ENCODE peak calls at places on chromosomes 4 and X, in eight cellular contexts. D, R, F, V, Y, Q, E and J are unnamed samples.

GRCh38 chr4:144647095-144647959 is 1.4 kb downstream of the HHIP start:
- DNase-seq in V (no peak), D (peak), Y (no peak), Q (no peak), R (no peak), E (no peak), F (no peak), J (no peak)

GRCh38 chr4:76213415-76214268 is at the start of gene SCARB2:
- DNase-seq in V (peak), Q (peak), R (peak), Y (peak), D (peak), F (peak), E (peak), J (peak)

GRCh38 chr4:111506706-111507105 is 638.5 kb upstream of the FAM241A start:
- DNase-seq in Y (no peak), D (peak), R (peak), E (no peak), F (peak), Q (no peak), V (no peak), J (no peak)

GRCh38 chr4:32454482-32454881 is 1734.3 kb downstream of the PCDH7 start:
- DNase-seq in Q (no peak), V (no peak), R (no peak), F (no peak), Y (no peak), E (no peak), D (no peak), J (no peak)

GRCh38 chr4:95231713-95232112 is 317.1 kb downstream of the UNC5C start:
- DNase-seq in Q (no peak), D (no peak), Y (no peak), V (no peak), R (no peak), F (no peak), E (no peak), J (no peak)

GRCh38 chrX:148741441-148741840 is 241.0 kb downstream of the AFF2 start:
- DNase-seq in D (no peak), E (no peak), R (no peak), Q (no peak), F (no peak), Y (no peak), V (no peak), J (no peak)

GRCh38 chr4:180557348-180557747 is 1685.9 kb upstream of the TENM3 start:
- DNase-seq in Q (no peak), R (no peak), F (no peak), V (no peak), E (no peak), D (no peak), Y (no peak), J (no peak)

GRCh38 chrX:149512225-149512885 is 7.2 kb upstream of the IDS start:
- DNase-seq in E (no peak), Q (no peak), Y (no peak), F (no peak), R (peak), V (peak), D (peak), J (peak)

GRCh38 chrX:2484232-2484631 is 16.5 kb downstream of the DHRSX start:
- DNase-seq in F (no peak), D (no peak), Y (no peak), E (no peak), Q (no peak), R (peak), V (no peak), J (no peak)

GRCh38 chrX:69232945-69233344 is 67.7 kb upstream of the PJA1 start:
- DNase-seq in Q (no peak), E (no peak), V (no peak), F (no peak), R (no peak), D (no peak), Y (no peak), J (no peak)

GRCh38 chrX:29215251-29215650 is 628.0 kb downstream of the IL1RAPL1 start:
- DNase-seq in E (no peak), V (no peak), Y (no peak), R (no peak), D (no peak), F (no peak), Q (no peak), J (no peak)

GRCh38 chr4:77025643-77026321 is 50.0 kb downstream of the CCNI start:
- DNase-seq in E (no peak), Y (no peak), Q (no peak), D (no peak), R (peak), F (no peak), V (no peak), J (no peak)

GRCh38 chrX:17738002-17738713 is 865 bp downstream of the SCML1 start:
- DNase-seq in R (peak), Q (no peak), V (peak), F (no peak), D (peak), E (peak), Y (peak), J (peak)

GRCh38 chr4:81343046-81343445 is 128.0 kb upstream of the PRKG2 start:
- DNase-seq in E (no peak), F (no peak), R (peak), D (no peak), V (no peak), Y (no peak), Q (no peak), J (no peak)

GRCh38 chr4:115424852-115425251 is 311.4 kb upstream of the NDST4 start:
- DNase-seq in R (no peak), F (no peak), D (no peak), V (no peak), Y (no peak), Q (no peak), E (no peak), J (peak)

GRCh38 chrX:129472116-129472515 is 51.2 kb downstream of the SMARCA1 start:
- DNase-seq in Q (no peak), Y (no peak), E (no peak), V (no peak), D (peak), F (no peak), R (peak), J (no peak)

GRCh38 chr4:31467781-31468180 is 747.6 kb downstream of the PCDH7 start:
- DNase-seq in D (peak), E (no peak), R (peak), Q (no peak), F (no peak), Y (no peak), V (no peak), J (no peak)

GRCh38 chr4:39429476-39430310 is 23.0 kb downstream of the KLB start:
- DNase-seq in Q (no peak), F (no peak), E (no peak), D (no peak), V (no peak), R (no peak), Y (no peak), J (no peak)

GRCh38 chr4:188246488-188246887 is 107.2 kb downstream of the TRIML1 start:
- DNase-seq in Q (no peak), R (no peak), F (no peak), E (no peak), D (no peak), V (no peak), Y (no peak), J (no peak)

GRCh38 chr4:100414016-100414790 is 103.6 kb downstream of the EMCN start:
- DNase-seq in E (no peak), Y (no peak), Q (no peak), R (peak), V (no peak), D (no peak), F (no peak), J (no peak)

GRCh38 chr4:122746485-122746965 is 14.0 kb downstream of the BBS12 start:
- DNase-seq in V (no peak), E (no peak), F (no peak), Y (no peak), Q (no peak), R (no peak), D (no peak), J (no peak)

GRCh38 chr4:102363033-102363432 is 17.8 kb upstream of the SLC39A8 start:
- DNase-seq in R (no peak), F (no peak), D (no peak), E (no peak), V (no peak), Y (no peak), Q (no peak), J (no peak)

GRCh38 chrX:68710870-68711576 is 63.6 kb downstream of the STARD8 start:
- DNase-seq in R (peak), Q (no peak), F (no peak), V (peak), Y (no peak), D (peak), E (no peak), J (peak)

GRCh38 chr4:8674311-8674885 is 81.8 kb downstream of the CPZ start:
- DNase-seq in Q (no peak), V (no peak), Y (no peak), D (no peak), E (no peak), F (no peak), R (no peak), J (no peak)

GRCh38 chr4:72974694-72975487 is 94.6 kb downstream of the COX18 start:
- DNase-seq in F (no peak), V (no peak), R (peak), Y (no peak), Q (no peak), E (no peak), D (peak), J (no peak)

DNA sequence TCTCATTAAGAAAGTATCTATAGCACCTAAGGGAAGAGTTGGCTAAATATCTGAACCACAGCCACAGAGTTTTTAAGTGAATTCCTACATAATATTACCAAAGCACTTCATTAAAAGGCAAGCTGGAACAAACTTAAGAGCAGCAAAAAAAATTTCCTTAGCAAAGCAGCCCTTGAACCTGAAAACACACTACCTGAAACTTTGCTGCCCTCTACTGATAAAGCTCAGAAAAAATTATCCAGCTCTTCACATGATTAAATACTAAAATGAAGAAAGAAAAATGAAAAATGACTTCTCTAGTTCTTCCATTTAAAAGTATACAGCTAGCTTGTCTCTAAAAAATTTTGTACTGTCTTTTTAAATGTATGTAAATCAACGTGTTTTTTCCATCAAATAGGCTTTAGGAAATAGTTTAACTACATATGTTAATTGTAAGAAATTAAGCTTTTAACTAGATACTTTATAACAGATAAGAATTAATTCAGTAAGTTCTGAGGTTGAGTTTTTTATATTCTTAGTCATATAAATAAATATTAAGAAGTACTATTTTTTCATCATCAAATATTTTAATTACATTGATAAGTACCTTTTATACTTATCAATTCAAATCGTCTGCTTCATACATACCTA is 156.1 kb downstream of the STPG2 start:
- DNase-seq in Y (no peak), Q (no peak), V (no peak), R (no peak), F (no peak), D (peak), E (no peak), J (no peak)
- TF ChIP-seq CTCF in Y (no peak), Q (no peak), V (peak), R (no peak), F (no peak), D (peak), E (peak), J (peak)

DNA sequence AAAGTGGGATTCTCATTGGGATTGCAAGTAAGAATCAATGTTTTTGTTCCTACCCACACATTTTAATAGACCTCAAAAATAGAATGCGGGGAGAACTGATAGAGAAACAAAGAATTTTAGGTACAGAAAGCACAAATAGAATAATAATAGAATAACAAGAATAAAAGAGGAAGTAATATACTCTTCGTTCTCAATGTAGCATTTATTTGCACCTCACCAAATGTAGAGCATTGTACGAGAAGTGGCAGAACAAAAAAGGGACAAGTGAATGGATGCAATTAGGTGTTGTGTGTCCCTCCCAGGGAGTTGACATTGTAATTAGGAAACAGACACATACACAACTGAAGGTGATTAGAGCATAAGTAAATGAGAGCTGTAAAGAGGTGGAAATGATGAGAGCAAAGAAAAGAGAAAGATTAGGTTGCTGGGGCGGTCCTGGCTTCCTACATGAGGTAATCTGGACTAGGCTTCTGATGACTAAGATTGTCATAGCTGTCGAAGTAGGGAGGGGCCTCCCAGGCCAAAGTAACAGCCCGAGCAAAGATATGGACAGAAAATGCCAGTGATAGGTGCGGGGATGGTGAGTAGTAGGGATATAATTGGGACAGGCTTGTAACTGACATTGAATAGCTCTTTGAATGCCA is 10.4 kb downstream of the RAB9A start:
- DNase-seq in V (no peak), Q (no peak), E (no peak), F (no peak), R (no peak), Y (no peak), D (no peak), J (peak)
- TF ChIP-seq CTCF in V (no peak), Q (no peak), E (no peak), F (no peak), R (no peak), Y (no peak), D (no peak), J (no peak)

GRCh38 chr4:5387457-5387856 is 320.9 kb downstream of the EVC2 start:
- DNase-seq in F (no peak), Q (no peak), D (no peak), R (no peak), Y (no peak), E (no peak), V (no peak), J (no peak)
- TF ChIP-seq CTCF in F (no peak), Q (no peak), D (no peak), R (peak), Y (no peak), E (no peak), V (peak), J (no peak)

DNA sequence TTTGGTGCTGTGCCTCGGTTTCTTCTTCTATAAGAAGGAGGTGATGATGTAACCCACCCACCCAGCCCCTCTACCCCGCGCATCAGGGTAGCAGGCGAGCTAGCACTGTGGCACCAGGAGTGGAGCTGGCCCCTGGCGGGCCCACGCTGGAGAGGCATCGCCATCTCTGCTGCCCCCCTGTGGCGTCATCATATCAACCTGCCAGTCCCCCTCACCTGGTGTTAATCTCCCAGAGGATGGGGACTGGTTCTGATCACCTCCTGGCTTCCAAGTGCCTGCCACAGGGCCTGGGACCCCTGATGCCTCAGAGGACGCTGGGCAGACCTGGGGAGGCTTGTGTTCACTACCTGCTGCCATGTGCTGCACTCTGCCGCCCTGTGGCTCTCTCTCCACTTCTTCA is 6.3 kb upstream of the SORCS2 start:
- DNase-seq in V (peak), D (no peak), E (no peak), R (no peak), F (no peak), Y (no peak), Q (peak), J (peak)
- TF ChIP-seq CTCF in V (peak), D (no peak), E (no peak), R (peak), F (peak), Y (no peak), Q (no peak), J (peak)

GRCh38 chr4:2462992-2463762 is 5.7 kb upstream of the RNF4 start:
- DNase-seq in E (peak), F (no peak), R (no peak), Q (no peak), V (no peak), D (no peak), Y (no peak), J (no peak)
- TF ChIP-seq CTCF in E (peak), F (no peak), R (no peak), Q (no peak), V (no peak), D (no peak), Y (no peak), J (no peak)

GRCh38 chr4:168163106-168163505 is 70.8 kb downstream of the ANXA10 start:
- DNase-seq in E (no peak), F (no peak), Y (no peak), R (no peak), D (no peak), V (no peak), Q (no peak), J (no peak)

GRCh38 chr4:168164915-168165548 is 72.7 kb downstream of the ANXA10 start:
- DNase-seq in V (no peak), Q (no peak), D (no peak), R (no peak), F (no peak), E (no peak), Y (no peak), J (no peak)

GRCh38 chr4:168167714-168168284 is 75.5 kb downstream of the ANXA10 start:
- DNase-seq in D (peak), V (no peak), F (no peak), R (no peak), Q (no peak), E (no peak), Y (no peak), J (no peak)

GRCh38 chr4:168162604-168163003 is 70.3 kb downstream of the ANXA10 start:
- DNase-seq in Y (no peak), F (no peak), D (peak), R (no peak), V (no peak), Q (no peak), E (no peak), J (no peak)
- TF ChIP-seq CTCF in Y (no peak), F (no peak), D (no peak), R (no peak), V (no peak), Q (no peak), E (no peak), J (no peak)

DNA sequence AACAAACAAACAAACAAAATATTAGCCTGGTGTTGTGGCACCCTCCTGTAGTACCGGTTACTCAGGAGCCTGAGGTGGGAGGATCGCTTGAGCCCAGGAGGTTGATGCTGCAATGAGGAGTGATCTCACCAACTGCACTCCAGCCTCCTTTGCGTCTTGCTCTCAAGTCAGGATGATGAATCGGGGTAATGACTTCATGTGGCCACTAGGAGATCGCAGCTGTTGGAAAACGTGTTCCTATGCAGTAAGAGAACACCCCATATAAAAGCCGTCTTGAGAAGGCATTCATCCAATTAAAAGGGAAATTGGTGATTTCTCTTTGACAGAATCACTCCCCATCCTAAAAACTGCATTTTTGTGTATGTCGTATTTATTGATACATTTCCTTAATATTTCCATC is 6.9 kb downstream of the CCNB3 start:
- DNase-seq in V (no peak), D (no peak), Y (no peak), Q (no peak), F (no peak), E (no peak), R (peak), J (no peak)
- TF ChIP-seq CTCF in V (peak), D (peak), Y (no peak), Q (no peak), F (peak), E (no peak), R (peak), J (no peak)

DNA sequence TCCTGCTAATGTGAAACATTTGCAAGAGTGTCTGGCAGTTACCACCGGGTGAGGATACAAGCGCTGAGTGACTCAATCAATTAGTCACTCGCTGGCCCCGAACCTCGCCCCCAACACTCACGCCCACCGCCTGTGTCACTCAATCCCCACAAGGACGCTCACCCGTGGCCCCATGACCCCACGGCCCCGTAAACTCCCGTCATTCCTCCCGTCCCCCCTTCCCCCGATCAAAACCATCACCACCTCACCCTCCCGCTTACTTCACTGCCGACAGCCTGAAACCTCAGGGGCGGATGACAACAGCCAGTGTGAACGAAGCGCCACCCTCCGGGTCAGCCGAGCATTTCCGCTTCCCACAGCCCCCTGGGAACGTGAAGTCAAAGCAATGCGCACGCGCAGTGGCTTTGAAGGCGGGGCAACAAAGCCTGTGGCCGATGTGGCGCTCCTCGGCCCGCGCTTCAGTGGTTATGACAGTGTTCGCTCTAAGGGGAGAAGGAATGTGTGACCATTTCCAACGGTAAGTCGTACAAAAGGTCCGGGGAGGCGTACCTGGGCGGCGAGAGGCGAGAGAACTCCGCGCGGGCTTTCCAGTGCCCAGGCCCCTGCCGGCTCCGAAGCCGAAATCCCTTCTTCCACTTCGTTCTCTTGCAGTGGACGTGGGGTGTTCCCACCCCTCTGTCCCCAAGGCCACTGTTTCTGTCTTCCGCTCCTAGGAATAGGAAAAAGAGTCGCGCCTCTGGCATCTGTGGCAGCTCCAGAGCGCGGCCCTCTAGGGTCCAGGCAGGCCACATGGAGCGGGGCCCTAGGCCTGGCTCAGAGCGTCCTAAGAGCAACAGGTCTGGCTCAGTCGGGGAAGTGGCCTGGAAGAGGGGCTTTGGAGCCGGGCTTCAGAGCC is at the start of gene ZNF674:
- DNase-seq in Y (peak), Q (peak), F (peak), E (peak), R (peak), D (peak), V (peak), J (peak)
- TF ChIP-seq CTCF in Y (peak), Q (peak), F (peak), E (no peak), R (peak), D (peak), V (no peak), J (no peak)